ENCODE peak calls at places on chromosomes 2 and 18, in five cellular contexts. X, L, F, M and G are unnamed samples.

GRCh38 chr2:190369635-190370034 is 26.2 kb downstream of the INPP1 start:
- DNase-seq in X (no peak), L (no peak), F (no peak), M (no peak), G (no peak)

GRCh38 chr2:61255580-61256437 is 93.8 kb downstream of the C2orf74 start:
- DNase-seq in X (no peak), L (peak), F (no peak), M (peak), G (no peak)

GRCh38 chr2:62091471-62091870 is 104.4 kb upstream of the B3GNT2 start:
- DNase-seq in X (no peak), L (no peak), F (no peak), M (no peak), G (no peak)

GRCh38 chr18:11246466-11246865 is 97.1 kb upstream of the PIEZO2 start:
- DNase-seq in X (no peak), L (peak), F (no peak), M (no peak), G (no peak)

GRCh38 chr2:230956827-230957755 is 32.0 kb upstream of the GPR55 start:
- DNase-seq in X (peak), L (peak), F (peak), M (peak), G (peak)

GRCh38 chr18:13530879-13531387 is 195.4 kb downstream of the FAM210A start:
- DNase-seq in X (no peak), L (no peak), F (peak), M (peak), G (peak)

GRCh38 chr2:27042159-27042661 is 9.3 kb upstream of the AGBL5 start:
- DNase-seq in X (no peak), L (no peak), F (no peak), M (no peak), G (no peak)

GRCh38 chr18:45386256-45386655 is 229.0 kb upstream of the SLC14A2 start:
- DNase-seq in X (peak), L (peak), F (peak), M (peak), G (peak)

GRCh38 chr18:35619468-35619867 is 37.9 kb downstream of the GALNT1 start:
- DNase-seq in X (no peak), L (peak), F (no peak), M (no peak), G (no peak)

GRCh38 chr2:151315381-151315903 is 26.0 kb upstream of the NMI start:
- DNase-seq in X (no peak), L (no peak), F (no peak), M (no peak), G (peak)

GRCh38 chr2:239688098-239688497 is 287.3 kb upstream of the HDAC4 start:
- DNase-seq in X (no peak), L (no peak), F (no peak), M (no peak), G (no peak)

GRCh38 chr18:76518543-76519155 is 23.6 kb upstream of the ZNF516 start:
- DNase-seq in X (peak), L (peak), F (no peak), M (no peak), G (peak)

GRCh38 chr2:127324635-127325034 is 30.7 kb upstream of the ERCC3 start:
- DNase-seq in X (no peak), L (peak), F (no peak), M (peak), G (no peak)

GRCh38 chr2:43898134-43898957 is 59.6 kb downstream of the ABCG8 start:
- DNase-seq in X (no peak), L (peak), F (no peak), M (no peak), G (no peak)

GRCh38 chr2:39620067-39620466 is 45.6 kb upstream of the TMEM178A start:
- DNase-seq in X (no peak), L (peak), F (no peak), M (peak), G (no peak)

GRCh38 chr2:168614291-168615018 is 158.4 kb downstream of the CERS6 start:
- DNase-seq in X (peak), L (no peak), F (no peak), M (no peak), G (no peak)

GRCh38 chr2:8254791-8255447 is 426.9 kb upstream of the ID2 start:
- DNase-seq in X (no peak), L (no peak), F (no peak), M (no peak), G (peak)

GRCh38 chr2:217204358-217204757 is 344.5 kb upstream of the TNP1 start:
- DNase-seq in X (no peak), L (peak), F (no peak), M (peak), G (no peak)

GRCh38 chr2:134227666-134228065 is 26.2 kb upstream of the MGAT5 start:
- DNase-seq in X (no peak), L (no peak), F (no peak), M (no peak), G (no peak)

GRCh38 chr2:11809586-11810236 is 63.3 kb downstream of the LPIN1 start:
- DNase-seq in X (no peak), L (no peak), F (no peak), M (no peak), G (no peak)

GRCh38 chr2:190718652-190719526 is 70.0 kb downstream of the NAB1 start:
- DNase-seq in X (no peak), L (peak), F (no peak), M (peak), G (no peak)

GRCh38 chr2:242046184-242046826 is 176.8 kb downstream of the RTP5 start:
- DNase-seq in X (no peak), L (no peak), F (no peak), M (no peak), G (peak)
- H3K4me2 ChIP-seq in X (no peak), L (peak), F (peak), M (no peak), G (no peak)

GRCh38 chr2:144329472-144329871 is 190.4 kb downstream of the ZEB2 start:
- DNase-seq in X (no peak), L (no peak), F (no peak), M (no peak), G (no peak)

GRCh38 chr2:144333144-144333555 is 186.8 kb downstream of the ZEB2 start:
- DNase-seq in X (no peak), L (no peak), F (no peak), M (no peak), G (no peak)

GRCh38 chr2:144330951-144331651 is 188.8 kb downstream of the ZEB2 start:
- DNase-seq in X (no peak), L (peak), F (no peak), M (peak), G (no peak)

GRCh38 chr2:144332356-144333143 is 187.4 kb downstream of the ZEB2 start:
- DNase-seq in X (peak), L (peak), F (peak), M (peak), G (peak)

GRCh38 chr2:144331652-144332355 is 188.1 kb downstream of the ZEB2 start:
- DNase-seq in X (peak), L (peak), F (peak), M (peak), G (peak)
- H3K23ac ChIP-seq in X (no peak), L (no peak), F (peak), M (no peak), G (no peak)

GRCh38 chr2:37686792-37687595 is 15.6 kb upstream of the CDC42EP3 start:
- DNase-seq in X (no peak), L (no peak), F (no peak), M (no peak), G (no peak)
- H2BK12ac ChIP-seq in X (no peak), L (no peak), F (no peak), M (no peak), G (no peak)

GRCh38 chr2:129758461-129759185 is 220.8 kb upstream of the RAB6C start:
- DNase-seq in X (no peak), L (no peak), F (no peak), M (no peak), G (peak)
- H3K4me2 ChIP-seq in X (peak), L (no peak), F (no peak), M (no peak), G (peak)

GRCh38 chr2:120291464-120292311 is 39.0 kb downstream of the RALB start:
- DNase-seq in X (no peak), L (peak), F (no peak), M (peak), G (no peak)
- H3K23ac ChIP-seq in X (no peak), L (no peak), F (no peak), M (no peak), G (no peak)